ENCODE peak calls at places on chromosomes 5 and 9, in ten cellular contexts. One of them, this sample, is unnamed.

GRCh38 chr9:136437430-136437829 is 2.2 kb downstream of the INPP5E start:
- DNase-seq in hepatic stellate cell: no peak
- DNase-seq in lung: no peak
- DNase-seq in GM12865: no peak
- DNase-seq in GM10248: no peak
- DNase-seq in DMS153: no peak
- DNase-seq in NCI-H460: no peak
- DNase-seq in A549: no peak
- DNase-seq in NCI-H345: no peak
- DNase-seq in psoas muscle: no peak
- DNase-seq in this sample: peak

GRCh38 chr5:38138574-38138973 is 119.8 kb upstream of the EGFLAM start:
- DNase-seq in psoas muscle: no peak
- DNase-seq in NCI-H460: no peak
- DNase-seq in GM10248: no peak
- DNase-seq in lung: no peak
- DNase-seq in DMS153: no peak
- DNase-seq in NCI-H345: no peak
- DNase-seq in hepatic stellate cell: no peak
- DNase-seq in A549: no peak
- DNase-seq in GM12865: no peak
- DNase-seq in this sample: no peak

GRCh38 chr9:20848490-20848889 is 164.4 kb downstream of the FOCAD start:
- DNase-seq in GM12865: peak
- DNase-seq in GM10248: no peak
- DNase-seq in A549: no peak
- DNase-seq in NCI-H345: no peak
- DNase-seq in hepatic stellate cell: no peak
- DNase-seq in psoas muscle: no peak
- DNase-seq in lung: no peak
- DNase-seq in DMS153: no peak
- DNase-seq in NCI-H460: no peak
- DNase-seq in this sample: no peak

GRCh38 chr5:153965102-153965645 is 73.5 kb downstream of the FAM114A2 start:
- DNase-seq in NCI-H460: peak
- DNase-seq in DMS153: peak
- DNase-seq in psoas muscle: no peak
- DNase-seq in hepatic stellate cell: peak
- DNase-seq in A549: peak
- DNase-seq in GM12865: peak
- DNase-seq in lung: peak
- DNase-seq in GM10248: peak
- DNase-seq in NCI-H345: peak
- DNase-seq in this sample: no peak

GRCh38 chr9:99811172-99811571 is 10.5 kb upstream of the NR4A3 start:
- DNase-seq in NCI-H345: no peak
- DNase-seq in GM12865: no peak
- DNase-seq in A549: no peak
- DNase-seq in DMS153: peak
- DNase-seq in hepatic stellate cell: no peak
- DNase-seq in psoas muscle: no peak
- DNase-seq in NCI-H460: no peak
- DNase-seq in GM10248: no peak
- DNase-seq in lung: no peak
- DNase-seq in this sample: no peak

GRCh38 chr5:176611435-176611834 is 1.5 kb upstream of the GPRIN1 start:
- DNase-seq in GM10248: no peak
- DNase-seq in GM12865: peak
- DNase-seq in lung: peak
- DNase-seq in NCI-H345: no peak
- DNase-seq in hepatic stellate cell: peak
- DNase-seq in A549: peak
- DNase-seq in DMS153: no peak
- DNase-seq in psoas muscle: peak
- DNase-seq in NCI-H460: peak
- DNase-seq in this sample: peak

GRCh38 chr5:167642779-167643517 is 648.5 kb upstream of the WWC1 start:
- DNase-seq in A549: peak
- DNase-seq in lung: no peak
- DNase-seq in GM10248: no peak
- DNase-seq in GM12865: no peak
- DNase-seq in hepatic stellate cell: peak
- DNase-seq in psoas muscle: no peak
- DNase-seq in NCI-H345: no peak
- DNase-seq in NCI-H460: peak
- DNase-seq in DMS153: no peak
- DNase-seq in this sample: peak

GRCh38 chr5:115840825-115841224 is 540 bp downstream of the ATG12 start:
- DNase-seq in NCI-H345: no peak
- DNase-seq in lung: no peak
- DNase-seq in GM10248: no peak
- DNase-seq in GM12865: no peak
- DNase-seq in hepatic stellate cell: no peak
- DNase-seq in A549: no peak
- DNase-seq in NCI-H460: no peak
- DNase-seq in psoas muscle: no peak
- DNase-seq in DMS153: no peak
- DNase-seq in this sample: no peak

This sample was measured in skeletal muscle cell.